ENCODE peak calls at places on chromosomes 11 and 22, in six cellular contexts. Z is body of pancreas; P is breast epithelium; I is NT2/D1; N is stimulated activated CD4-positive, alpha-beta T cell treated with anti-CD3 and anti-CD28 coated beads, Interleukin-4, amount 100 ng/mL, for 1 hour; T is GM04504. G is an unnamed sample.

GRCh38 chr11:117442869-117443239 is 115.2 kb downstream of the CEP164 start:
- DNase-seq in Z (no peak), N (no peak), P (no peak), I (no peak), T (no peak), G (no peak)

GRCh38 chr11:120240866-120241265 is 926 bp downstream of the POU2F3 start:
- DNase-seq in P (no peak), T (no peak), I (no peak), N (no peak), Z (no peak), G (no peak)

GRCh38 chr11:78432956-78433355 is 15.3 kb upstream of the GAB2 start:
- DNase-seq in N (no peak), T (no peak), Z (no peak), I (no peak), P (no peak), G (no peak)

GRCh38 chr22:22867996-22868715 is 19.5 kb upstream of the IGLL5 start:
- DNase-seq in Z (no peak), I (no peak), N (no peak), P (no peak), T (no peak), G (no peak)

GRCh38 chr22:38481871-38482332 is 14.0 kb downstream of the KDELR3 start:
- DNase-seq in P (peak), I (no peak), N (no peak), Z (peak), T (no peak), G (no peak)

GRCh38 chr22:29780781-29781676 is 13.9 kb downstream of the UQCR10 start:
- DNase-seq in P (no peak), I (no peak), Z (no peak), N (no peak), T (peak), G (no peak)

GRCh38 chr11:18229501-18229900 is 7.1 kb downstream of the SAA4 start:
- DNase-seq in T (no peak), Z (no peak), P (no peak), N (no peak), I (no peak), G (no peak)

GRCh38 chr11:83785942-83786341 is 499.8 kb upstream of the CCDC90B start:
- DNase-seq in Z (no peak), T (no peak), N (no peak), P (no peak), I (no peak), G (no peak)

GRCh38 chr11:119509969-119510401 is 87.0 kb upstream of the THY1 start:
- DNase-seq in Z (no peak), N (no peak), T (peak), P (no peak), I (no peak), G (no peak)

GRCh38 chr11:96576383-96576782 is 186.6 kb downstream of the JRKL start:
- DNase-seq in P (no peak), I (no peak), Z (no peak), N (no peak), T (no peak), G (no peak)

GRCh38 chr22:48112687-48113521 is 1350.5 kb downstream of the TBC1D22A start:
- DNase-seq in I (no peak), T (no peak), N (no peak), Z (no peak), P (no peak), G (no peak)

GRCh38 chr22:40451230-40451629 is 80.8 kb downstream of the SGSM3 start:
- DNase-seq in N (no peak), P (no peak), T (no peak), Z (no peak), I (no peak), G (no peak)

GRCh38 chr11:63944987-63945386 is 6.2 kb downstream of the NAA40 start:
- DNase-seq in I (no peak), T (no peak), P (no peak), N (no peak), Z (peak), G (no peak)

GRCh38 chr22:39916496-39916895 is 15.6 kb downstream of the GRAP2 start:
- DNase-seq in I (no peak), N (no peak), Z (no peak), T (no peak), P (no peak), G (no peak)

GRCh38 chr11:14904745-14905103 is 12.7 kb upstream of the CYP2R1 start:
- DNase-seq in T (no peak), I (no peak), N (peak), Z (peak), P (no peak), G (peak)

GRCh38 chr11:100932474-100933100 is 197.0 kb downstream of the PGR start:
- DNase-seq in I (no peak), P (no peak), T (no peak), Z (no peak), N (no peak), G (no peak)

GRCh38 chr11:9266132-9266736 is 1.1 kb upstream of the DENND5A start:
- DNase-seq in P (no peak), I (no peak), N (no peak), T (no peak), Z (peak), G (no peak)

GRCh38 chr22:29647954-29648737 is 44.7 kb downstream of the NF2 start:
- DNase-seq in N (no peak), T (no peak), I (no peak), Z (no peak), P (peak), G (no peak)

GRCh38 chr11:95363710-95364109 is 132.7 kb upstream of the SESN3 start:
- DNase-seq in P (no peak), N (no peak), I (peak), Z (no peak), T (no peak), G (no peak)

GRCh38 chr11:106062592-106062949 is 14.6 kb downstream of the KBTBD3 start:
- DNase-seq in Z (no peak), P (no peak), I (no peak), T (no peak), N (no peak), G (no peak)

GRCh38 chr11:110948112-110948511 is 235.9 kb upstream of the ARHGAP20 start:
- DNase-seq in P (no peak), T (no peak), N (no peak), I (no peak), Z (no peak), G (no peak)

GRCh38 chr11:61851128-61851899 is 23.2 kb downstream of the FADS2 start:
- DNase-seq in P (no peak), T (no peak), I (no peak), N (no peak), Z (no peak), G (no peak)

GRCh38 chr11:69398529-69399492 is 82.7 kb upstream of the LINC01488 start:
- DNase-seq in N (no peak), Z (peak), T (no peak), P (no peak), I (no peak), G (no peak)

GRCh38 chr11:4606231-4607015 is 1.6 kb downstream of the TRIM68 start:
- DNase-seq in Z (no peak), N (no peak), P (no peak), T (no peak), I (no peak), G (no peak)

GRCh38 chr22:17974703-17975372 is 49.5 kb downstream of the MICAL3 start:
- DNase-seq in N (no peak), I (no peak), Z (no peak), T (no peak), P (no peak), G (no peak)

G was measured in T-helper 17 cell.